ENCODE peak calls at places on chromosomes 2 and 18, in five cellular contexts. X is IMR-90, Y is neuronal stem cell, E is mesenchymal stem cell, R is H1. D is an unnamed sample.

GRCh38 chr2:122236152-122236892 is 480.9 kb downstream of the TSN start:
- DNase-seq in X (no peak), Y (no peak), E (no peak), R (no peak), D (no peak)

GRCh38 chr2:108401800-108402199 is 24.0 kb downstream of the SULT1C4 start:
- DNase-seq in X (no peak), Y (no peak), E (no peak), R (no peak), D (no peak)

GRCh38 chr2:227450921-227451654 is 20.9 kb upstream of the AGFG1 start:
- DNase-seq in X (no peak), Y (no peak), E (no peak), R (no peak), D (no peak)

GRCh38 chr2:185919155-185919554 is 180.6 kb downstream of the FSIP2 start:
- DNase-seq in X (no peak), Y (no peak), E (no peak), R (no peak), D (no peak)

GRCh38 chr2:69138247-69138754 is 125.3 kb downstream of the ANTXR1 start:
- DNase-seq in X (peak; percentile 84), Y (no peak), E (peak; percentile 84), R (no peak), D (no peak)

GRCh38 chr18:9839806-9840205 is 46.0 kb upstream of the TXNDC2 start:
- DNase-seq in X (peak; percentile 7), Y (no peak), E (no peak), R (no peak), D (no peak)

GRCh38 chr2:1664076-1664605 is 80.2 kb downstream of the PXDN start:
- DNase-seq in X (no peak), Y (no peak), E (no peak), R (no peak), D (peak; percentile 14)

GRCh38 chr2:157830696-157831570 is 45.2 kb downstream of the ACVR1 start:
- DNase-seq in X (peak; percentile 97), Y (no peak), E (peak; percentile 94), R (no peak), D (no peak)

GRCh38 chr2:30185175-30185574 is 38.4 kb downstream of the YPEL5 start:
- DNase-seq in X (peak; percentile 45), Y (no peak), E (peak; percentile 62), R (no peak), D (no peak)

GRCh38 chr2:146990311-146990781 is 854.5 kb upstream of the ACVR2A start:
- DNase-seq in X (peak; percentile 26), Y (no peak), E (peak; percentile 7), R (no peak), D (no peak)

GRCh38 chr18:68494802-68495560 is 219.9 kb downstream of the TMX3 start:
- DNase-seq in X (peak; percentile 98), Y (no peak), E (peak; percentile 91), R (no peak), D (no peak)

GRCh38 chr18:76407681-76408080 is 87.4 kb downstream of the ZNF516 start:
- DNase-seq in X (no peak), Y (no peak), E (no peak), R (no peak), D (peak; percentile 14)

GRCh38 chr2:8647462-8647857 is 34.4 kb upstream of the ID2 start:
- DNase-seq in X (no peak), Y (no peak), E (no peak), R (no peak), D (no peak)

GRCh38 chr18:9130806-9131205 is 5.8 kb upstream of the ANKRD12 start:
- DNase-seq in X (peak; percentile 43), Y (no peak), E (no peak), R (no peak), D (no peak)

GRCh38 chr18:23718243-23718720 is 29.0 kb downstream of the LAMA3 start:
- DNase-seq in X (peak; percentile 79), Y (no peak), E (peak; percentile 67), R (no peak), D (no peak)

GRCh38 chr2:34365937-34366336 is 766.8 kb upstream of the FAM98A start:
- DNase-seq in X (no peak), Y (peak; percentile 81), E (no peak), R (peak; percentile 75), D (peak; percentile 88)

GRCh38 chr2:123953848-123954247 is 71.2 kb upstream of the CNTNAP5 start:
- DNase-seq in X (peak; percentile 11), Y (no peak), E (peak; percentile 72), R (no peak), D (no peak)

GRCh38 chr18:304887-305529 is 37.2 kb upstream of the THOC1 start:
- DNase-seq in X (no peak), Y (no peak), E (no peak), R (no peak), D (no peak)

GRCh38 chr2:206202446-206202845 is 42.8 kb downstream of the EEF1B2 start:
- DNase-seq in X (no peak), Y (no peak), E (no peak), R (no peak), D (peak; percentile 35)

GRCh38 chr2:30511122-30512083 is 64.4 kb downstream of the LCLAT1 start:
- DNase-seq in X (peak; percentile 60), Y (no peak), E (peak; percentile 80), R (no peak), D (no peak)

GRCh38 chr2:47892338-47892730 is 14.0 kb downstream of the FBXO11 start:
- DNase-seq in X (no peak), Y (no peak), E (no peak), R (no peak), D (no peak)

GRCh38 chr2:196487426-196487825 is 152.1 kb upstream of the CCDC150 start:
- DNase-seq in X (no peak), Y (no peak), E (no peak), R (no peak), D (no peak)

GRCh38 chr2:158391876-158392275 is 64.7 kb downstream of the CCDC148 start:
- DNase-seq in X (peak; percentile 16), Y (no peak), E (no peak), R (no peak), D (no peak)

GRCh38 chr2:185187421-185187820 is 551.2 kb upstream of the FSIP2 start:
- DNase-seq in X (no peak), Y (no peak), E (no peak), R (no peak), D (no peak)

GRCh38 chr2:44945676-44946427 is 4.3 kb downstream of the SIX3 start:
- DNase-seq in X (no peak), Y (no peak), E (no peak), R (no peak), D (peak; percentile 62)

GRCh38 chr2:200811336-200812121 is at the start of gene BZW1:
- DNase-seq in X (peak; percentile 96), Y (peak; percentile 96), E (peak; percentile 98), R (peak; percentile 90), D (peak; percentile 97)
- H4K91ac ChIP-seq in X (peak within 1 kb of the TSS; percentile 100), Y (no peak within 1 kb of the TSS), E (peak within 1 kb of the TSS; percentile 95), R (peak within 1 kb of the TSS; percentile 95), D (no peak within 1 kb of the TSS)

DNA sequence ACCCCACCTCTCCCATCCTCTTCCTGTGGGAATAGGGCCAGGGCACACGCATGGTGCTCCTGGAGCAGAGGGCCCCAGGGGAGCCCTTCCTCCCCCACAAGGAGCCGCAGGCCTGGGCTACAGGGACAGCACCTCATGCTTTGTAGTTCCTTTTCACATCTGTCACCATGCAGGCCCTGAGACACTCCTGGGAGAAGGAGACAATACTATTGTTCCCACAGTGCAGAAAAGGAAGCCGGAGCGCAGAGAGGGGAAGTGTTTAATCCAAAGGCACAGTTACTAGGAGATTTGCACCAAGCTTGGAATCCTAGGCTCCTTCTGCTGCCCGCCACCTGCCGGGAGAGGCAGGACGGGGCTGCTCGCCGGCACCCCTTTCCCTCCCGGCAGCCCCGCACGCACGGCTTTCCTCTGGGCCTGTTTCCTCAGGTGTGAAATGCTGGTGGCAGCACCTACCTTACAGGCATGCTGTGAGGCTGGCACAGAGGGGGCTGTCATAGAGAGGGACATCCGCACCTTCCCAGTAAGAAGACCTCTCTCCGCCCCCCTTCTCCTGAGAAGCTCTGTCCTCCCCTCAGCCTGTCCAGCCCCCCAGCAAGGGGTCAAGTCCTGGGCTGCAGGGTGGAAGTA is 62.7 kb downstream of the SMAD7 start:
- DNase-seq in X (no peak), Y (no peak), E (no peak), R (no peak), D (peak; percentile 31)
- H4K91ac ChIP-seq in X (no peak overlapping the region), Y (no peak overlapping the region), E (no peak overlapping the region), R (peak overlapping the region; percentile 5), D (no peak overlapping the region)

DNA sequence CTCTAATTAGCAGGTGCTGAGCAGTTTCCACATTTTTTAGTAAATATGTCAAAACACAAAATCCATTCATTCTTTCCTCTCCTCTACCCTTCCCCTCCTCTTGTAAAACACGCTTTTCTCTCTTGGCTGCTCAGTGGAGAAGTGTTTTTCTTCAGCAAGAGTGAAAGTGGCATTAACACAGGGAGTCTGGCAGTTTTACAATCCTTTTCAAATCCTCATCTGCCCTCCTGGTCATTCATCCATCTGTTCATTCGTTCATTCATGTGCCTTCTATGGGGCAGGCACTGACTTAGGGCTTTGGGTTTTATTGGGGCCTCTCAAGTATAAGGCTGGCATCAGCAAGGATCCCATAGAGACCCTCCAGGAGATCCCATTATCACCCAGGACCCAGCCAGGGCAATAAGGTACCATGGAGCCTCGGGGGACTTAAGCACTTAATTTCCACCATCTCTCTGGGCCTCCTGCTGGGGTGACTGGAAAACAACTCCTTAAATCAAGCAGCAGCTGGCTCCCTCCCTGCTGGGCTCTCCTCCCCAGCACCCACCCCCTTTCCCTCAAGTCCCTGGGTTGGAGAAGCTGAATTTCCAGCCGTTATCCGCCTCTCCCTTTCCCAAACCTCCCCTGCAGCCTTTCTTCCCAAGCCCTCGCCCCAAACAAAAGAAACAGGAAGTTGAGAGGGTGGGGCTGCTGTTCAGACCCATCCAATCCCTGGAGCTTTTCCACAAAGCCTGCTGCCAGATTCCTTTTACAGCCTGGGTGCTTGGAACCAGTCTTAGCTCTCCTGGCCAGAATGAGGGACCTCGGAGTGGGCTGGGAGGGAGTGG is 32.6 kb downstream of the MARCHF4 start:
- DNase-seq in X (peak; percentile 81), Y (peak; percentile 69), E (peak; percentile 57), R (no peak), D (peak; percentile 86)
- H4K91ac ChIP-seq in X (peak overlapping the region; percentile 83), Y (no peak overlapping the region), E (no peak overlapping the region), R (no peak overlapping the region), D (no peak overlapping the region)

GRCh38 chr2:101332885-101333766 is 24.6 kb upstream of the RNF149 start:
- DNase-seq in X (no peak), Y (no peak), E (no peak), R (no peak), D (no peak)

GRCh38 chr2:101330253-101330921 is 21.9 kb upstream of the RNF149 start:
- DNase-seq in X (no peak), Y (no peak), E (peak; percentile 15), R (no peak), D (peak; percentile 81)

GRCh38 chr2:101329026-101329425 is 20.5 kb upstream of the RNF149 start:
- DNase-seq in X (no peak), Y (no peak), E (no peak), R (no peak), D (no peak)

GRCh38 chr2:101328474-101329007 is 20.0 kb upstream of the RNF149 start:
- DNase-seq in X (peak; percentile 87), Y (no peak), E (peak; percentile 59), R (no peak), D (no peak)

GRCh38 chr2:101331202-101331601 is 22.7 kb upstream of the RNF149 start:
- DNase-seq in X (no peak), Y (no peak), E (no peak), R (no peak), D (no peak)
- H4K91ac ChIP-seq in X (no peak overlapping the region), Y (no peak overlapping the region), E (peak overlapping the region; percentile 11), R (no peak overlapping the region), D (no peak overlapping the region)

DNA sequence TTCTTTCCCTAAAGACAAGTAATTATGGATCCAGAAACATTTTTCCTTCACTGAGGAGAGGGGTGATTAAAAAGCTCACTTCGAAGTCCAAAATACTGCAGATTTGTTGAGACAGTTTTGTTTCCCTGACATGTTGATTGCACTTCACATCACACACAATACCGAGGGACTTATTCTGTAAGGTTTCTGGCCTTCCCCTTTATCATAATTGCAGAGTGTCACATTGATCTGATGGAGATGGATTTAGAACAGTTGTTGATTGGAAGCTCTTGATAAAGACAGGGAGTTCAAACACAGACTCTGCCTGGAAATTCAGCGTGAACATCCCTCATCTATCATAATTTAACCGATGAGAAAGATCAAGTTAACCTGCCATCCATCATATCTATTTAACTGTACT is 163.6 kb downstream of the PTPRM start:
- DNase-seq in X (no peak), Y (no peak), E (no peak), R (no peak), D (no peak)
- H4K91ac ChIP-seq in X (no peak overlapping the region), Y (no peak overlapping the region), E (no peak overlapping the region), R (no peak overlapping the region), D (no peak overlapping the region)